ENCODE peak calls at places on chromosomes 3 and 15, in four cellular contexts. G is K562, F is nucleus accumbens, S is tibial artery. I is an unnamed sample.

GRCh38 chr3:66302288-66302687 is 81.5 kb downstream of the SLC25A26 start:
- DNase-seq in G (no peak), F (no peak), S (no peak), I (no peak)

GRCh38 chr3:9014189-9014588 is 50.9 kb upstream of the RAD18 start:
- DNase-seq in G (no peak), F (no peak), S (no peak), I (no peak)

GRCh38 chr15:100252779-100253417 is 88.9 kb downstream of the ADAMTS17 start:
- DNase-seq in G (no peak), F (no peak), S (peak), I (no peak)

GRCh38 chr3:170910542-170910941 is 2.1 kb upstream of the EIF5A2 start:
- DNase-seq in G (no peak), F (no peak), S (no peak), I (no peak)

GRCh38 chr3:58526124-58526957 is 10.6 kb downstream of the ACOX2 start:
- DNase-seq in G (no peak), F (no peak), S (no peak), I (no peak)

GRCh38 chr3:150922611-150923010 is 17.4 kb upstream of the MINDY4B start:
- DNase-seq in G (peak), F (no peak), S (no peak), I (no peak)

GRCh38 chr3:184740509-184741258 is 28.8 kb upstream of the MAGEF1 start:
- DNase-seq in G (no peak), F (no peak), S (peak), I (no peak)

GRCh38 chr3:11379824-11380281 is 107.7 kb downstream of the ATG7 start:
- DNase-seq in G (no peak), F (no peak), S (no peak), I (no peak)

GRCh38 chr3:10771486-10772225 is 44.4 kb upstream of the SLC6A11 start:
- DNase-seq in G (no peak), F (no peak), S (no peak), I (no peak)